ENCODE peak calls at places on chromosomes 5 and 9, in five cellular contexts. One of them, this sample, is unnamed.
A peak's percentile ranks its signal among the peaks of the same experiment; 100 is the strongest.

GRCh38 chr9:89605181-89606048 is 603 bp downstream of the GADD45G start:
- DNase-seq in GM12878: no peak
- DNase-seq in K562: no peak
- DNase-seq in H1: peak; percentile 72
- DNase-seq in HepG2: no peak
- DNase-seq in this sample: no peak

GRCh38 chr5:116626272-116626723 is 51.7 kb upstream of the SEMA6A start:
- DNase-seq in GM12878: no peak
- DNase-seq in K562: peak; percentile 1
- DNase-seq in H1: no peak
- DNase-seq in HepG2: no peak
- DNase-seq in this sample: no peak

GRCh38 chr5:133691448-133691847 is 79.1 kb upstream of the FSTL4 start:
- DNase-seq in GM12878: no peak
- DNase-seq in K562: no peak
- DNase-seq in H1: no peak
- DNase-seq in HepG2: no peak
- DNase-seq in this sample: no peak

GRCh38 chr9:33172256-33172678 is 5.1 kb upstream of the B4GALT1 start:
- DNase-seq in GM12878: no peak
- DNase-seq in K562: peak; percentile 41
- DNase-seq in H1: no peak
- DNase-seq in HepG2: peak; percentile 79
- DNase-seq in this sample: no peak

GRCh38 chr9:20811872-20812271 is 127.8 kb downstream of the FOCAD start:
- DNase-seq in GM12878: no peak
- DNase-seq in K562: no peak
- DNase-seq in H1: no peak
- DNase-seq in HepG2: no peak
- DNase-seq in this sample: no peak

GRCh38 chr5:146748533-146748932 is 130.0 kb downstream of the PPP2R2B start:
- DNase-seq in GM12878: no peak
- DNase-seq in K562: no peak
- DNase-seq in H1: no peak
- DNase-seq in HepG2: no peak
- DNase-seq in this sample: no peak

GRCh38 chr5:169512385-169512784 is 71.2 kb upstream of the SPDL1 start:
- DNase-seq in GM12878: no peak
- DNase-seq in K562: no peak
- DNase-seq in H1: no peak
- DNase-seq in HepG2: no peak
- DNase-seq in this sample: no peak

GRCh38 chr5:21817668-21818419 is 1035.3 kb downstream of the CDH12 start:
- DNase-seq in GM12878: no peak
- DNase-seq in K562: no peak
- DNase-seq in H1: no peak
- DNase-seq in HepG2: no peak
- DNase-seq in this sample: no peak

GRCh38 chr5:69450116-69450515 is 35.2 kb downstream of the MARVELD2 start:
- DNase-seq in GM12878: no peak
- DNase-seq in K562: no peak
- DNase-seq in H1: no peak
- DNase-seq in HepG2: no peak
- DNase-seq in this sample: peak; percentile 42

GRCh38 chr5:180140627-180141006 is 68.4 kb downstream of the RASGEF1C start:
- DNase-seq in GM12878: no peak
- DNase-seq in K562: no peak
- DNase-seq in H1: peak; percentile 39
- DNase-seq in HepG2: no peak
- DNase-seq in this sample: no peak

GRCh38 chr5:16918891-16919671 is 17.0 kb downstream of the MYO10 start:
- DNase-seq in GM12878: no peak
- DNase-seq in K562: no peak
- DNase-seq in H1: no peak
- DNase-seq in HepG2: no peak
- DNase-seq in this sample: no peak

GRCh38 chr5:52801329-52801728 is 13.6 kb downstream of the ITGA1 start:
- DNase-seq in GM12878: no peak
- DNase-seq in K562: peak; percentile 42
- DNase-seq in H1: no peak
- DNase-seq in HepG2: no peak
- DNase-seq in this sample: no peak

GRCh38 chr9:118271936-118272335 is 567.7 kb downstream of the TLR4 start:
- DNase-seq in GM12878: no peak
- DNase-seq in K562: no peak
- DNase-seq in H1: no peak
- DNase-seq in HepG2: no peak
- DNase-seq in this sample: no peak

GRCh38 chr9:94922098-94922607 is 195.7 kb downstream of the AOPEP start:
- DNase-seq in GM12878: no peak
- DNase-seq in K562: no peak
- DNase-seq in H1: no peak
- DNase-seq in HepG2: peak; percentile 91
- DNase-seq in this sample: no peak

GRCh38 chr9:134968823-134969090 is 51.0 kb upstream of the FCN1 start:
- DNase-seq in GM12878: no peak
- DNase-seq in K562: no peak
- DNase-seq in H1: no peak
- DNase-seq in HepG2: no peak
- DNase-seq in this sample: no peak

GRCh38 chr9:131289301-131290038 is at the start of gene PLPP7:
- DNase-seq in GM12878: no peak
- DNase-seq in K562: peak; percentile 60
- DNase-seq in H1: peak; percentile 77
- DNase-seq in HepG2: peak; percentile 53
- DNase-seq in this sample: no peak

GRCh38 chr5:68389618-68390017 is 174.1 kb downstream of the PIK3R1 start:
- DNase-seq in GM12878: no peak
- DNase-seq in K562: no peak
- DNase-seq in H1: no peak
- DNase-seq in HepG2: no peak
- DNase-seq in this sample: no peak

GRCh38 chr5:1445313-1445894 is at the start of gene SLC6A3:
- DNase-seq in GM12878: no peak
- DNase-seq in K562: peak; percentile 69
- DNase-seq in H1: peak; percentile 84
- DNase-seq in HepG2: no peak
- DNase-seq in this sample: no peak

GRCh38 chr5:124696898-124697297 is 49.5 kb downstream of the ZNF608 start:
- DNase-seq in GM12878: no peak
- DNase-seq in K562: no peak
- DNase-seq in H1: no peak
- DNase-seq in HepG2: no peak
- DNase-seq in this sample: no peak

GRCh38 chr9:107734231-107735014 is 244.9 kb upstream of the KLF4 start:
- DNase-seq in GM12878: no peak
- DNase-seq in K562: peak; percentile 9
- DNase-seq in H1: no peak
- DNase-seq in HepG2: no peak
- DNase-seq in this sample: no peak

GRCh38 chr5:149015126-149015525 is 47.7 kb downstream of the SH3TC2 start:
- DNase-seq in GM12878: no peak
- DNase-seq in K562: no peak
- DNase-seq in H1: no peak
- DNase-seq in HepG2: no peak
- DNase-seq in this sample: no peak

GRCh38 chr5:127685662-127686061 is 17.5 kb upstream of the CCDC192 start:
- DNase-seq in GM12878: no peak
- DNase-seq in K562: no peak
- DNase-seq in H1: no peak
- DNase-seq in HepG2: no peak
- DNase-seq in this sample: no peak

GRCh38 chr5:164475339-164475977 is 970.0 kb downstream of the MAT2B start:
- DNase-seq in GM12878: no peak
- DNase-seq in K562: peak; percentile 52
- DNase-seq in H1: no peak
- DNase-seq in HepG2: peak; percentile 10
- DNase-seq in this sample: no peak

GRCh38 chr5:51389326-51389581 is 6.0 kb downstream of the ISL1 start:
- DNase-seq in GM12878: no peak
- DNase-seq in K562: no peak
- DNase-seq in H1: no peak
- DNase-seq in HepG2: no peak
- DNase-seq in this sample: no peak

GRCh38 chr9:3963266-3964019 is 336.4 kb downstream of the GLIS3 start:
- DNase-seq in GM12878: no peak
- DNase-seq in K562: no peak
- DNase-seq in H1: no peak
- DNase-seq in HepG2: no peak
- DNase-seq in this sample: no peak

GRCh38 chr9:93126825-93127368 is 7.2 kb downstream of the NINJ1 start:
- DNase-seq in GM12878: no peak
- DNase-seq in K562: no peak
- DNase-seq in H1: no peak
- DNase-seq in HepG2: peak; percentile 88
- DNase-seq in this sample: no peak

GRCh38 chr9:134390537-134390936 is 64.3 kb downstream of the RXRA start:
- DNase-seq in GM12878: no peak
- DNase-seq in K562: no peak
- DNase-seq in H1: no peak
- DNase-seq in HepG2: no peak
- DNase-seq in this sample: no peak

GRCh38 chr9:82188817-82189216 is 200.2 kb downstream of the SPATA31D1 start:
- DNase-seq in GM12878: no peak
- DNase-seq in K562: no peak
- DNase-seq in H1: no peak
- DNase-seq in HepG2: no peak
- DNase-seq in this sample: no peak

GRCh38 chr9:5735072-5735471 is 97.8 kb downstream of the ERMP1 start:
- DNase-seq in GM12878: no peak
- DNase-seq in K562: no peak
- DNase-seq in H1: no peak
- DNase-seq in HepG2: no peak
- DNase-seq in this sample: no peak

GRCh38 chr9:133203506-133204075 is 5.5 kb downstream of the OBP2B start:
- DNase-seq in GM12878: no peak
- DNase-seq in K562: no peak
- DNase-seq in H1: no peak
- DNase-seq in HepG2: no peak
- DNase-seq in this sample: no peak

GRCh38 chr9:1047605-1048235 is 2.4 kb upstream of the DMRT2 start:
- DNase-seq in GM12878: no peak
- DNase-seq in K562: no peak
- DNase-seq in H1: no peak
- DNase-seq in HepG2: no peak
- DNase-seq in this sample: no peak
- TF ChIP-seq SRF in GM12878: no peak
- TF ChIP-seq SRF in K562: no peak
- TF ChIP-seq SRF in H1: no peak
- TF ChIP-seq SRF in HepG2: no peak
- TF ChIP-seq SRF in this sample: no peak

GRCh38 chr5:67350600-67351315 is 154.2 kb upstream of the CD180 start:
- DNase-seq in GM12878: no peak
- DNase-seq in K562: no peak
- DNase-seq in H1: no peak
- DNase-seq in HepG2: no peak
- DNase-seq in this sample: no peak

GRCh38 chr5:67353500-67353931 is 156.9 kb upstream of the CD180 start:
- DNase-seq in GM12878: no peak
- DNase-seq in K562: no peak
- DNase-seq in H1: no peak
- DNase-seq in HepG2: no peak
- DNase-seq in this sample: no peak

GRCh38 chr5:67347821-67348220 is 151.2 kb upstream of the CD180 start:
- DNase-seq in GM12878: no peak
- DNase-seq in K562: no peak
- DNase-seq in H1: no peak
- DNase-seq in HepG2: no peak
- DNase-seq in this sample: no peak

GRCh38 chr5:67346611-67347010 is 150.0 kb upstream of the CD180 start:
- DNase-seq in GM12878: no peak
- DNase-seq in K562: no peak
- DNase-seq in H1: no peak
- DNase-seq in HepG2: no peak
- DNase-seq in this sample: no peak

GRCh38 chr5:67350185-67350584 is 153.6 kb upstream of the CD180 start:
- DNase-seq in GM12878: no peak
- DNase-seq in K562: no peak
- DNase-seq in H1: no peak
- DNase-seq in HepG2: no peak
- DNase-seq in this sample: no peak
- TF ChIP-seq SRF in GM12878: no peak
- TF ChIP-seq SRF in K562: no peak
- TF ChIP-seq SRF in H1: no peak
- TF ChIP-seq SRF in HepG2: no peak
- TF ChIP-seq SRF in this sample: no peak

DNA sequence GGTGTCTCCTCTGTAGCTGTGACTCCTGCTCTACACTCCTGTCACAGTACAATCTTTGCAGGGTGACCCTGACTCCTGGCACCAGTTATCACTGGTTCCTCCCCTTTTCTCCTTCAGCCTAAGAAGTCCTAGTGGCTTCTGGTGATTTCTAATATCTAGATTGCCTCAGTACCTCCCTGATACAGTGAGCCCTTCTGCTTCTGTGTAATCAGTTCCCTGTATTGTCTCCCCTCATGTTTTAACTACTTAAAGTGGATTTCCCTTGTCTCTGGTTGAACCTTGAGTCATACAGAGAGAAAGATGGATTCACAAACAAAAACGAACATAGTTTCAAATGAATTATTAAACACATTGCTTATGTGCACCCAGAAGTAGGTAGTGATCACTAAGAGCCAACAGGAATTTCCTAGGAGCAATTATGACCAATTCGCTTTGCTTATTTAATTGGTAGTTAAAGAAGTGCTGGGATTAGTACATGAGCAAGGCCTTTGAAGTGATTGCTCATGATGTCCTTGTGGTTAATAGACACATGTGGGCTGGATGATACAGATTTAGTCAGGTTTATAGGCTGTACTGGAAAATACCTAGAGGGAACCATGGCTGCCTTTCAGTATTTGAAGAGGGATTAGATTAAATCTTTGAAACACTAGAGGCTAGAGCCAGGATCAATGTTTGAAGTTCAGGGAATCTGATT is 145.7 kb upstream of the MEF2C start:
- DNase-seq in GM12878: no peak
- DNase-seq in K562: no peak
- DNase-seq in H1: no peak
- DNase-seq in HepG2: no peak
- DNase-seq in this sample: peak; percentile 18
- TF ChIP-seq SRF in GM12878: no peak
- TF ChIP-seq SRF in K562: no peak
- TF ChIP-seq SRF in H1: no peak
- TF ChIP-seq SRF in HepG2: no peak
- TF ChIP-seq SRF in this sample: no peak

GRCh38 chr9:91845839-91846238 is 104.2 kb downstream of the ROR2 start:
- DNase-seq in GM12878: no peak
- DNase-seq in K562: no peak
- DNase-seq in H1: no peak
- DNase-seq in HepG2: no peak
- DNase-seq in this sample: no peak

GRCh38 chr9:91844656-91845291 is 105.3 kb downstream of the ROR2 start:
- DNase-seq in GM12878: no peak
- DNase-seq in K562: no peak
- DNase-seq in H1: no peak
- DNase-seq in HepG2: no peak
- DNase-seq in this sample: no peak

GRCh38 chr9:91843623-91844111 is 106.4 kb downstream of the ROR2 start:
- DNase-seq in GM12878: no peak
- DNase-seq in K562: no peak
- DNase-seq in H1: no peak
- DNase-seq in HepG2: no peak
- DNase-seq in this sample: no peak

GRCh38 chr9:91843093-91843492 is 106.9 kb downstream of the ROR2 start:
- DNase-seq in GM12878: no peak
- DNase-seq in K562: no peak
- DNase-seq in H1: no peak
- DNase-seq in HepG2: no peak
- DNase-seq in this sample: no peak

GRCh38 chr9:91844170-91844569 is 105.9 kb downstream of the ROR2 start:
- DNase-seq in GM12878: no peak
- DNase-seq in K562: no peak
- DNase-seq in H1: no peak
- DNase-seq in HepG2: no peak
- DNase-seq in this sample: no peak
- TF ChIP-seq SRF in GM12878: no peak
- TF ChIP-seq SRF in K562: no peak
- TF ChIP-seq SRF in H1: no peak
- TF ChIP-seq SRF in HepG2: no peak
- TF ChIP-seq SRF in this sample: no peak